ENCODE peak calls at places on chromosomes 2 and 18, in ten cellular contexts. One of them, this sample, is unnamed. For H3K27me3, H3K36me3 and H3K4me1, the result is how much of the 10 kb centered on the place peaks cover.

GRCh38 chr18:31680836-31681568 is 3.4 kb downstream of the B4GALT6 start:
- DNase-seq in GM23248: no peak
- DNase-seq in uterus: no peak
- DNase-seq in heart left ventricle: no peak
- DNase-seq in cardiac muscle cell: no peak
- DNase-seq in neural progenitor cell: no peak
- DNase-seq in BE2C: peak
- DNase-seq in right atrium auricular region: no peak
- DNase-seq in sigmoid colon: no peak
- DNase-seq in fibroblast of lung: no peak
- DNase-seq in this sample: no peak

GRCh38 chr2:181895788-181896187 is 4.3 kb downstream of the ITPRID2 start:
- DNase-seq in GM23248: no peak
- DNase-seq in uterus: no peak
- DNase-seq in heart left ventricle: no peak
- DNase-seq in cardiac muscle cell: no peak
- DNase-seq in neural progenitor cell: no peak
- DNase-seq in BE2C: no peak
- DNase-seq in right atrium auricular region: no peak
- DNase-seq in sigmoid colon: no peak
- DNase-seq in fibroblast of lung: no peak
- DNase-seq in this sample: no peak

GRCh38 chr2:53253244-53253643 is 514.4 kb upstream of the CHAC2 start:
- DNase-seq in GM23248: no peak
- DNase-seq in uterus: no peak
- DNase-seq in heart left ventricle: no peak
- DNase-seq in cardiac muscle cell: no peak
- DNase-seq in neural progenitor cell: no peak
- DNase-seq in BE2C: no peak
- DNase-seq in right atrium auricular region: no peak
- DNase-seq in sigmoid colon: no peak
- DNase-seq in fibroblast of lung: no peak
- DNase-seq in this sample: no peak

GRCh38 chr2:63875143-63875542 is 33.4 kb downstream of the UGP2 start:
- DNase-seq in GM23248: peak
- DNase-seq in uterus: no peak
- DNase-seq in heart left ventricle: no peak
- DNase-seq in cardiac muscle cell: no peak
- DNase-seq in neural progenitor cell: no peak
- DNase-seq in BE2C: no peak
- DNase-seq in right atrium auricular region: no peak
- DNase-seq in sigmoid colon: no peak
- DNase-seq in fibroblast of lung: no peak
- DNase-seq in this sample: peak

GRCh38 chr2:219298759-219299371 is 10.3 kb downstream of the PTPRN start:
- DNase-seq in GM23248: peak
- DNase-seq in uterus: peak
- DNase-seq in heart left ventricle: peak
- DNase-seq in cardiac muscle cell: peak
- DNase-seq in neural progenitor cell: peak
- DNase-seq in BE2C: peak
- DNase-seq in right atrium auricular region: peak
- DNase-seq in sigmoid colon: peak
- DNase-seq in fibroblast of lung: peak
- DNase-seq in this sample: peak

GRCh38 chr2:61671561-61672315 is 133.6 kb upstream of the XPO1 start:
- DNase-seq in GM23248: peak
- DNase-seq in uterus: no peak
- DNase-seq in heart left ventricle: no peak
- DNase-seq in cardiac muscle cell: no peak
- DNase-seq in neural progenitor cell: no peak
- DNase-seq in BE2C: no peak
- DNase-seq in right atrium auricular region: no peak
- DNase-seq in sigmoid colon: no peak
- DNase-seq in fibroblast of lung: peak
- DNase-seq in this sample: no peak

GRCh38 chr2:219772103-219772502 is 144.7 kb downstream of the SLC4A3 start:
- DNase-seq in GM23248: no peak
- DNase-seq in uterus: no peak
- DNase-seq in heart left ventricle: no peak
- DNase-seq in cardiac muscle cell: no peak
- DNase-seq in neural progenitor cell: no peak
- DNase-seq in BE2C: no peak
- DNase-seq in right atrium auricular region: no peak
- DNase-seq in sigmoid colon: no peak
- DNase-seq in fibroblast of lung: no peak
- DNase-seq in this sample: no peak

GRCh38 chr2:227219312-227220105 is 55.1 kb downstream of the COL4A3 start:
- DNase-seq in GM23248: no peak
- DNase-seq in uterus: no peak
- DNase-seq in heart left ventricle: no peak
- DNase-seq in cardiac muscle cell: no peak
- DNase-seq in neural progenitor cell: no peak
- DNase-seq in BE2C: no peak
- DNase-seq in right atrium auricular region: no peak
- DNase-seq in sigmoid colon: no peak
- DNase-seq in fibroblast of lung: no peak
- DNase-seq in this sample: no peak

GRCh38 chr18:77702686-77703085 is 453.0 kb downstream of the GALR1 start:
- DNase-seq in GM23248: no peak
- DNase-seq in uterus: no peak
- DNase-seq in heart left ventricle: no peak
- DNase-seq in cardiac muscle cell: peak
- DNase-seq in neural progenitor cell: peak
- DNase-seq in BE2C: peak
- DNase-seq in right atrium auricular region: no peak
- DNase-seq in sigmoid colon: no peak
- DNase-seq in fibroblast of lung: peak
- DNase-seq in this sample: no peak

GRCh38 chr2:47501374-47502200 is 98.6 kb downstream of the MSH2 start:
- DNase-seq in GM23248: peak
- DNase-seq in uterus: no peak
- DNase-seq in heart left ventricle: no peak
- DNase-seq in cardiac muscle cell: no peak
- DNase-seq in neural progenitor cell: no peak
- DNase-seq in BE2C: no peak
- DNase-seq in right atrium auricular region: no peak
- DNase-seq in sigmoid colon: no peak
- DNase-seq in fibroblast of lung: no peak
- DNase-seq in this sample: no peak

DNA sequence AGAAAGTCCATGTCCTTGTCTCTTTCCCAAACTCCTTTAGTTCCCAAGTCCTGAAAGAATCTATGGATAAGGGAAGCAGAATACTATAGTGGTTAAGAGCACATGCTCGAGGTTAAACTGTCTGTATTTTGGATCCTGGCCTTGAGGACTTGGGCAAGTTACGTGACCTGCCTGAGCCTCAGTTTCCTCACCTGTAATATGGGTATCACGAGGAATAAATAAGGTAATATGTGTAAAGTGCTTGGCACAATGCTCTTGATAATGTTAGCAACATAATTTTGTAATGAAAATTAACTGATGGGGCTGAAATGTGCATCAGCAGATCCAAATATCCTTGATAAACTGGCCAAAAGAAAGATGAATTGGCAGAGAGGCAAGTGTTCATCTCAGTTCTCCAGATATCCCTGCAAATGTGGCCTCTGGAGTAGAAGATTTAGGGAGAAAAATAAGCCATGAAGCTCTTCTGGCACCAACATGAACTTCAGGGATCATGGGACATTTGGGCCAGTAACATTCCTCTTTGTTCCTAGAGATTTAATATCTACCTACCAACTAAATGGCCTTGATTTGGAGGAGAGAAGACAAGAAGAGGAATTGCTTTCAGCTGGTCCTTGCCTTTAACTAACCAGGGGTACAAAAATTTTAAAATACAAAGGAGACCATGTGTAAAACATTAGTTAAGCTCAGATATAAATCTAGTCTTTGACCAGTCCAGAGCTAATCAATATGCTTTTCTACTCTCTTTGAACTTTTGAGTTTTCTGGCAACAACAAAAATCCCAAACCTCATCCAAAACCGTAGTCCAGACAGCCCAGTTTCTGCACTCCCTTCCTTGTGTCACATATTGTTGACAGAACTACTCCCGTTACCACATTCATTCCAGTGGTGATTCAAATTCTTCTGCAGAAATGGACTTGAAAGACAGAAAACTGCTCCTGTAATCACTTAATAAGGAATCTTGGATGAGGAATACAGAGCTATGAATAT is 52.7 kb upstream of the EML4 start:
- DNase-seq in GM23248: peak
- DNase-seq in uterus: no peak
- DNase-seq in heart left ventricle: no peak
- DNase-seq in cardiac muscle cell: no peak
- DNase-seq in neural progenitor cell: no peak
- DNase-seq in BE2C: no peak
- DNase-seq in right atrium auricular region: no peak
- DNase-seq in sigmoid colon: no peak
- DNase-seq in fibroblast of lung: peak
- DNase-seq in this sample: no peak
- H3K27me3 ChIP-seq in GM23248: under half
- H3K27me3 ChIP-seq in uterus: under half
- H3K27me3 ChIP-seq in heart left ventricle: under half
- H3K27me3 ChIP-seq in cardiac muscle cell: under half
- H3K27me3 ChIP-seq in neural progenitor cell: under half
- H3K27me3 ChIP-seq in BE2C: under half
- H3K27me3 ChIP-seq in right atrium auricular region: under half
- H3K27me3 ChIP-seq in sigmoid colon: under half
- H3K27me3 ChIP-seq in fibroblast of lung: under half
- H3K27me3 ChIP-seq in this sample: under half

GRCh38 chr18:44564922-44565321 is 115.8 kb upstream of the SETBP1 start:
- DNase-seq in GM23248: peak
- DNase-seq in uterus: no peak
- DNase-seq in heart left ventricle: no peak
- DNase-seq in cardiac muscle cell: peak
- DNase-seq in neural progenitor cell: peak
- DNase-seq in BE2C: no peak
- DNase-seq in right atrium auricular region: no peak
- DNase-seq in sigmoid colon: no peak
- DNase-seq in fibroblast of lung: peak
- DNase-seq in this sample: no peak
- H3K36me3 ChIP-seq in GM23248: under half
- H3K36me3 ChIP-seq in uterus: under half
- H3K36me3 ChIP-seq in heart left ventricle: under half
- H3K36me3 ChIP-seq in cardiac muscle cell: under half
- H3K36me3 ChIP-seq in neural progenitor cell: under half
- H3K36me3 ChIP-seq in BE2C: under half
- H3K36me3 ChIP-seq in right atrium auricular region: under half
- H3K36me3 ChIP-seq in sigmoid colon: under half
- H3K36me3 ChIP-seq in fibroblast of lung: under half
- H3K36me3 ChIP-seq in this sample: under half

GRCh38 chr2:163665817-163666216 is 70.0 kb downstream of the FIGN start:
- DNase-seq in GM23248: peak
- DNase-seq in uterus: no peak
- DNase-seq in heart left ventricle: no peak
- DNase-seq in cardiac muscle cell: no peak
- DNase-seq in neural progenitor cell: no peak
- DNase-seq in BE2C: no peak
- DNase-seq in right atrium auricular region: no peak
- DNase-seq in sigmoid colon: no peak
- DNase-seq in fibroblast of lung: peak
- DNase-seq in this sample: no peak

GRCh38 chr2:163667064-163667887 is 68.5 kb downstream of the FIGN start:
- DNase-seq in GM23248: peak
- DNase-seq in uterus: no peak
- DNase-seq in heart left ventricle: no peak
- DNase-seq in cardiac muscle cell: peak
- DNase-seq in neural progenitor cell: no peak
- DNase-seq in BE2C: no peak
- DNase-seq in right atrium auricular region: no peak
- DNase-seq in sigmoid colon: no peak
- DNase-seq in fibroblast of lung: peak
- DNase-seq in this sample: no peak

GRCh38 chr2:163664610-163665009 is 71.2 kb downstream of the FIGN start:
- DNase-seq in GM23248: peak
- DNase-seq in uterus: no peak
- DNase-seq in heart left ventricle: no peak
- DNase-seq in cardiac muscle cell: no peak
- DNase-seq in neural progenitor cell: no peak
- DNase-seq in BE2C: no peak
- DNase-seq in right atrium auricular region: no peak
- DNase-seq in sigmoid colon: no peak
- DNase-seq in fibroblast of lung: peak
- DNase-seq in this sample: no peak

GRCh38 chr2:163662141-163662780 is 73.5 kb downstream of the FIGN start:
- DNase-seq in GM23248: no peak
- DNase-seq in uterus: no peak
- DNase-seq in heart left ventricle: no peak
- DNase-seq in cardiac muscle cell: no peak
- DNase-seq in neural progenitor cell: no peak
- DNase-seq in BE2C: no peak
- DNase-seq in right atrium auricular region: no peak
- DNase-seq in sigmoid colon: no peak
- DNase-seq in fibroblast of lung: no peak
- DNase-seq in this sample: no peak

DNA sequence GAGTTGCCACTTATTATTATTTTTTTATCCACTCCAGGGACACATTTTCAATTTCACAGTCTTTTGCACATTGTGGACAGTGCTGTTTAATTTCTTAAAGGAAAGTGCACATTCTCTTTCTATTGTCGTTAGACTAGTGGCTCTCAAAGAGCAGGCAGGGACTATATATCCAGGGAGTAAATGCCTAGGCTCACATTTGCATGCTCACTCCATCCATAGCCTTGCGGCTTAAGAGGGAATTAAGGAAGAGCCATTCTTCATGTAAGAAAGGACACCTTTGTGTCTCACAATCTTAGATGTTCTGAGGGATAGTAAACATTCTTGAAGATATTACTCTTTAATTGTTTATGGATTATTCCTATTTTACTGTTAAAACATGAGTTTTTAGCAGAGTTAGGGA is 70.8 kb downstream of the FIGN start:
- DNase-seq in GM23248: no peak
- DNase-seq in uterus: no peak
- DNase-seq in heart left ventricle: no peak
- DNase-seq in cardiac muscle cell: no peak
- DNase-seq in neural progenitor cell: peak
- DNase-seq in BE2C: no peak
- DNase-seq in right atrium auricular region: no peak
- DNase-seq in sigmoid colon: no peak
- DNase-seq in fibroblast of lung: no peak
- DNase-seq in this sample: no peak
- H3K4me1 ChIP-seq in GM23248: under half
- H3K4me1 ChIP-seq in uterus: under half
- H3K4me1 ChIP-seq in heart left ventricle: under half
- H3K4me1 ChIP-seq in cardiac muscle cell: under half
- H3K4me1 ChIP-seq in neural progenitor cell: under half
- H3K4me1 ChIP-seq in BE2C: under half
- H3K4me1 ChIP-seq in right atrium auricular region: under half
- H3K4me1 ChIP-seq in sigmoid colon: under half
- H3K4me1 ChIP-seq in fibroblast of lung: under half
- H3K4me1 ChIP-seq in this sample: under half

DNA sequence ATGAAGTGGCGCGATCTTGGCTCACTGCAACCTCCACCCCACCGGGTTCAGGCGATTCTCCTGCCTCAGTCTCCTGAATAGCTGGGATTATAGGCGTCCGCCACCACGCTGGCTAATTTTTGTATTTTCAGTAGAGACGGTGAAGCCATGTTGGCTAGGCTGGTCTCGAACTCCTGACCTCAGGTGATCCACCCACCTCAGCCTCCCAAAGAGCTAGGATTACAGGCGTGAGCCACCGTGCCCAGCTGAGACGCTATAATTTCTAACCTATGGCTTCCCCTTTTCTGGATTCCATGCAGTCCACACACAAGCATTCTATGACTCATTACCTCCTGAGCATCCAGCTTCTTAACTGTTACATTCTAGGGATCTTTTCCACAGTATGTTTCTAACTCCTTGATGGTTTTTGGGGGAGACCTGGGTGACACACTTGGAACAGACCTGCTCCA is 11.9 kb upstream of the KCMF1 start:
- DNase-seq in GM23248: peak
- DNase-seq in uterus: no peak
- DNase-seq in heart left ventricle: no peak
- DNase-seq in cardiac muscle cell: no peak
- DNase-seq in neural progenitor cell: no peak
- DNase-seq in BE2C: no peak
- DNase-seq in right atrium auricular region: no peak
- DNase-seq in sigmoid colon: no peak
- DNase-seq in fibroblast of lung: peak
- DNase-seq in this sample: no peak
- H3K27me3 ChIP-seq in GM23248: under half
- H3K27me3 ChIP-seq in uterus: under half
- H3K27me3 ChIP-seq in heart left ventricle: under half
- H3K27me3 ChIP-seq in cardiac muscle cell: under half
- H3K27me3 ChIP-seq in neural progenitor cell: under half
- H3K27me3 ChIP-seq in BE2C: under half
- H3K27me3 ChIP-seq in right atrium auricular region: under half
- H3K27me3 ChIP-seq in sigmoid colon: under half
- H3K27me3 ChIP-seq in fibroblast of lung: under half
- H3K27me3 ChIP-seq in this sample: under half

This sample was measured in thoracic aorta.